ENCODE peak calls at places on chromosomes 2 and 18, in five cellular contexts. W, F, V, E and R are unnamed samples.

GRCh38 chr2:53033416-53033815 is 734.2 kb upstream of the CHAC2 start:
- DNase-seq in W (no peak), F (no peak), V (no peak), E (no peak), R (no peak)

GRCh38 chr18:6488956-6489355 is 74.2 kb upstream of the L3MBTL4 start:
- DNase-seq in E (no peak), V (no peak), W (no peak), F (no peak), R (no peak)

GRCh38 chr2:71702971-71703898 is 249.9 kb downstream of the DYSF start:
- DNase-seq in E (no peak), V (peak; percentile 51), F (no peak), W (no peak), R (no peak)

GRCh38 chr2:101410114-101410513 is 22.8 kb upstream of the CREG2 start:
- DNase-seq in E (no peak), W (no peak), F (no peak), V (no peak), R (no peak)

GRCh38 chr2:70716131-70716766 is 51.8 kb downstream of the ADD2 start:
- DNase-seq in E (no peak), V (no peak), W (no peak), F (no peak), R (no peak)

GRCh38 chr18:61946449-61946848 is 53.6 kb upstream of the RNF152 start:
- DNase-seq in V (no peak), E (no peak), W (no peak), F (no peak), R (no peak)

GRCh38 chr2:44928660-44929471 is 12.6 kb upstream of the SIX3 start:
- DNase-seq in E (no peak), W (no peak), F (no peak), V (no peak), R (no peak)

GRCh38 chr2:100317634-100318033 is 4.7 kb downstream of the LONRF2 start:
- DNase-seq in F (no peak), V (no peak), W (no peak), E (no peak), R (peak; percentile 16)

GRCh38 chr2:63053235-63053888 is 2.7 kb downstream of the OTX1 start:
- DNase-seq in V (no peak), F (no peak), E (no peak), W (no peak), R (no peak)

GRCh38 chr18:6610436-6610835 is 119.1 kb upstream of the ARHGAP28 start:
- DNase-seq in E (no peak), V (no peak), W (no peak), F (no peak), R (no peak)

GRCh38 chr2:50979495-50979894 is 52.4 kb downstream of the NRXN1 start:
- DNase-seq in F (no peak), W (no peak), E (no peak), V (no peak), R (no peak)

GRCh38 chr18:57025525-57025924 is 121.4 kb upstream of the BOD1L2 start:
- DNase-seq in W (no peak), V (no peak), E (no peak), F (no peak), R (no peak)

GRCh38 chr2:240876475-240877251 is 8.0 kb downstream of the AGXT start:
- DNase-seq in V (peak; percentile 74), F (no peak), W (peak; percentile 43), E (peak; percentile 14), R (no peak)

GRCh38 chr18:8519102-8519501 is 90.1 kb upstream of the RAB12 start:
- DNase-seq in W (no peak), F (no peak), E (no peak), V (no peak), R (no peak)

GRCh38 chr2:127453392-127454171 is 35.4 kb downstream of the PROC start:
- DNase-seq in W (no peak), V (no peak), F (peak; percentile 21), E (no peak), R (peak; percentile 46)

GRCh38 chr2:217568289-217568985 is 434.4 kb downstream of the TNS1 start:
- DNase-seq in W (no peak), E (no peak), F (no peak), V (no peak), R (no peak)

GRCh38 chr2:50820176-50820575 is 211.8 kb downstream of the NRXN1 start:
- DNase-seq in E (no peak), V (no peak), W (no peak), F (no peak), R (peak; percentile 83)

GRCh38 chr2:189221811-189222210 is 42.2 kb upstream of the COL5A2 start:
- DNase-seq in E (no peak), W (no peak), V (no peak), F (no peak), R (no peak)

GRCh38 chr2:120825370-120826259 is 89.9 kb downstream of the GLI2 start:
- DNase-seq in F (peak; percentile 82), E (peak; percentile 61), W (peak; percentile 63), V (peak; percentile 84), R (no peak)

GRCh38 chr18:23838801-23839366 is 149.6 kb downstream of the LAMA3 start:
- DNase-seq in E (no peak), V (no peak), W (no peak), F (peak; percentile 26), R (no peak)

GRCh38 chr2:24492283-24493272 is 1.5 kb downstream of the NCOA1 start:
- DNase-seq in W (no peak), V (no peak), E (no peak), F (peak; percentile 50), R (no peak)

GRCh38 chr18:48619501-48619900 is 80.7 kb downstream of the CTIF start:
- DNase-seq in V (no peak), E (no peak), F (no peak), W (no peak), R (no peak)

GRCh38 chr2:113124181-113124961 is 3.0 kb upstream of the IL1RN start:
- DNase-seq in F (peak; percentile 52), W (no peak), E (no peak), V (no peak), R (no peak)

GRCh38 chr2:182456784-182457183 is 29.9 kb upstream of the PDE1A start:
- DNase-seq in V (no peak), F (peak; percentile 84), W (no peak), E (no peak), R (no peak)

GRCh38 chr18:9613550-9614400 is 584 bp downstream of the PPP4R1 start:
- DNase-seq in E (peak; percentile 73), W (peak; percentile 82), V (peak; percentile 89), F (peak; percentile 63), R (peak; percentile 68)

GRCh38 chr2:108936868-108937265 is 52.2 kb downstream of the EDAR start:
- DNase-seq in W (no peak), E (peak; percentile 56), F (no peak), V (peak; percentile 71), R (no peak)

GRCh38 chr2:108936076-108936867 is 52.7 kb downstream of the EDAR start:
- DNase-seq in W (no peak), V (peak; percentile 51), F (no peak), E (no peak), R (no peak)

GRCh38 chr2:108935231-108935863 is 53.7 kb downstream of the EDAR start:
- DNase-seq in V (peak; percentile 35), F (no peak), E (no peak), W (no peak), R (no peak)

GRCh38 chr2:108938069-108938710 is 50.8 kb downstream of the EDAR start:
- DNase-seq in E (no peak), V (no peak), W (no peak), F (no peak), R (peak; percentile 9)

DNA sequence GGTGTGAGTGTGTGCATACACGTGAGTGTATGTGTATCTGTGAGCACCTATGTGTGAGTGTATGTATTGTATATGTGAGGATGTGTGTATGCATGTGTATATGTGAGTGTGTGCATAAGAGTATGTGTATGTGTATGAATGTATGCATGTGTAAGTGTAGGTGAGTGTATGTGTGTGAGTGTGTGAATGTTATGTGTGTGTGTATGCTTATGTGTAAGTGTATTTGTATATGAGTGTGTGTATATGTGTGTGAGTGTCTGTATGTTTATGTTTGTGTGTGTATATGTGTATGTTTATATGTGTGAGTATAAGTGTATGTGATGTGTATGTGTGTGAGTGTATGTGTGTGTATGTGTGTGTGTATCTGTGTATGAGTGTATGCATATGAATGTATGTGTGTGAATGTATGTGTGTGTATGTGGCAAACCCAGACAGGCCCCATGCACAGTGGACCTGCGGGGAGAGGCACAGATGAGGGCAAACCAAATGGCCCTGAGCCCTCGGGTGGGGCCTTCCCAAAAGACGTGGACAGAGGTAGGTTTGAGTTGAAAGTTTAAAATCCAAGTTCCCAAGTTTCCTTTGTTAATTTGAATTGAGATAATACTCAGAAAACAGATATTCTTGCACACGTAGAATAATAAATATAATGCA is 51.5 kb downstream of the EDAR start:
- DNase-seq in E (no peak), W (no peak), V (peak; percentile 43), F (no peak), R (no peak)
- TF ChIP-seq CTCF in E (no peak), W (no peak), V (no peak), F (no peak), R (no peak)

GRCh38 chr18:35617865-35618264 is 36.3 kb downstream of the GALNT1 start:
- DNase-seq in W (no peak), E (no peak), V (no peak), F (no peak), R (no peak)
- H3K4me1 ChIP-seq in W (peaks cover 34% of the 10 kb centered on the region), E (peaks cover 53% of the 10 kb centered on the region), V (peaks cover 4% of the 10 kb centered on the region), F (peaks cover 46% of the 10 kb centered on the region), R (peaks cover 30% of the 10 kb centered on the region)

GRCh38 chr2:239266779-239267410 is 133.9 kb downstream of the HDAC4 start:
- DNase-seq in E (no peak), W (no peak), V (no peak), F (no peak), R (peak; percentile 12)

GRCh38 chr2:239264838-239265651 is 135.8 kb downstream of the HDAC4 start:
- DNase-seq in V (peak; percentile 77), F (peak; percentile 57), E (no peak), W (no peak), R (peak; percentile 38)

GRCh38 chr2:239266436-239266770 is 134.4 kb downstream of the HDAC4 start:
- DNase-seq in V (no peak), F (no peak), E (no peak), W (no peak), R (no peak)

GRCh38 chr2:239267411-239267941 is 133.3 kb downstream of the HDAC4 start:
- DNase-seq in V (peak; percentile 90), W (peak; percentile 87), F (peak; percentile 91), E (peak; percentile 65), R (peak; percentile 91)

DNA sequence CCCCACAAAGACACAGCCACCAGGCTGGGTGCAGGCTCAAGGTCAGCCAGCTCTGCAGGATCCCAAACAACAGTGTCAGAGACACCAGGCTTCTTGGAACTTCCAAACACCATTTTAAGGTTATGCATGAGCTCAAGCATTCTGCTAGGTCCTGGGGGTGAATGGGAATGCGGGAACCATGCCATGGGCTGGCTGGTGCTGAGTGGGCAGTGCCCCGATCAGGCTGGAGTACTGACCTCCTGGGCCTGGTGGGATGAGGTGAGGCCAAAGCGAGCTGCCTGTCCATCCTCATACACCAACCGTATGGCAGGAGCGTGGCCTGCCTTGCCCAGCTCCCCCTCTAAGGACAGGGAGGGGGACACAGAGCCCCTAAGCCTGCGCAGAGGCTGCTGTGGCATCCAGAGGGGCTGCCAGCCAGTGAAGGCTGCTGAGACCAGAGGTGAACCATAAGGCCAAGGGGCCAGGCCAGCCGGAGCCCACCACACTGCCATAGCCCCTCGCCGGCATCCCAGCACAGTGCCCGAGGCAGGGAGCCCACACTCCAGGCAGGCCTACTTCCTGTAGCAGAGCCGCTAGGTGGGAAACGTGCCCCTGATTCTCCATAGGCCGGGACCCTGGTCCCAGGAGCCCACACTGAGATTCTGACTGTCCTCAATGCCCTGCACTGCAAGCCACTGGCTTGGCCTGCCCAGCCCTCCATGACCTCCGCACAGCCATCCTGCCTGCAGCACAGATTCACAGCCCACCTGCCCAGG is 135.0 kb downstream of the HDAC4 start:
- DNase-seq in E (no peak), V (peak; percentile 71), W (no peak), F (no peak), R (no peak)
- H3K4me3 ChIP-seq in E (no peak overlapping the region), V (no peak overlapping the region), W (peak overlapping the region; percentile 41), F (no peak overlapping the region), R (no peak overlapping the region)

GRCh38 chr2:76599732-76600368 is 889.1 kb upstream of the GCFC2 start:
- DNase-seq in E (peak; percentile 14), F (peak; percentile 81), V (no peak), W (no peak), R (peak; percentile 81)
- TF ChIP-seq CTCF in E (peak; percentile 57), F (peak; percentile 64), V (peak; percentile 72), W (peak; percentile 60), R (peak; percentile 91)